ENCODE peak calls at places on chromosomes 11 and 22, in eight cellular contexts. A is AG10803, T is astrocyte of the spinal cord, N is GM20000, G is AG09309, B is H9, F is CD14-positive monocyte, K is pancreas. C is an unnamed sample.
A peak's percentile ranks its signal among the peaks of the same experiment; 100 is the strongest.

GRCh38 chr22:22753526-22754267 is 109.3 kb downstream of the GGTLC2 start:
- DNase-seq in G (no peak), B (peak; percentile 86), A (no peak), N (peak; percentile 80), T (peak; percentile 3), F (peak; percentile 69), K (peak; percentile 76), C (peak; percentile 89)

GRCh38 chr11:65502274-65502851 is 3.5 kb downstream of the MALAT1 start:
- DNase-seq in N (no peak), B (no peak), A (peak; percentile 59), G (no peak), F (no peak), K (no peak), T (peak; percentile 75), C (no peak)

GRCh38 chr11:33500865-33501479 is 199.7 kb downstream of the C11orf91 start:
- DNase-seq in N (no peak), B (no peak), F (no peak), G (no peak), K (no peak), A (peak; percentile 47), T (peak; percentile 63), C (peak; percentile 4)

GRCh38 chr11:14218728-14219127 is 140.3 kb downstream of the RRAS2 start:
- DNase-seq in T (no peak), G (no peak), B (no peak), A (no peak), K (no peak), N (no peak), F (no peak), C (no peak)

GRCh38 chr22:41781508-41781906 is 19.0 kb upstream of the CCDC134 start:
- DNase-seq in K (no peak), T (no peak), F (no peak), A (no peak), N (no peak), B (no peak), G (no peak), C (no peak)

GRCh38 chr11:14054708-14055107 is 92.2 kb downstream of the SPON1 start:
- DNase-seq in A (peak; percentile 99), N (no peak), K (no peak), T (no peak), F (no peak), B (no peak), G (peak; percentile 67), C (peak; percentile 39)

GRCh38 chr11:112661571-112661970 is 299.6 kb upstream of the NCAM1 start:
- DNase-seq in K (no peak), A (no peak), B (no peak), N (no peak), T (no peak), F (no peak), G (no peak), C (no peak)

GRCh38 chr11:78645226-78646202 is 70.8 kb upstream of the NARS2 start:
- DNase-seq in N (peak; percentile 84), B (peak; percentile 85), F (no peak), A (peak; percentile 61), K (peak; percentile 91), T (peak; percentile 70), G (peak; percentile 35), C (peak; percentile 72)

GRCh38 chr11:72573380-72573949 is 100.8 kb downstream of the PDE2A start:
- DNase-seq in T (peak; percentile 12), F (no peak), K (no peak), N (peak; percentile 67), A (peak; percentile 29), G (no peak), B (peak; percentile 80), C (peak; percentile 50)

GRCh38 chr22:20407829-20408228 is 13.9 kb downstream of the ZNF74 start:
- DNase-seq in T (no peak), F (no peak), N (no peak), B (peak; percentile 23), G (no peak), A (no peak), K (no peak), C (no peak)

GRCh38 chr11:45756384-45757010 is 48.5 kb upstream of the SLC35C1 start:
- DNase-seq in N (no peak), B (no peak), G (no peak), K (no peak), F (no peak), T (no peak), A (no peak), C (no peak)

GRCh38 chr11:75185866-75186265 is 35.0 kb downstream of the SLCO2B1 start:
- DNase-seq in K (no peak), G (no peak), N (no peak), F (no peak), A (no peak), T (no peak), B (no peak), C (no peak)

GRCh38 chr11:14499178-14499559 is 442 bp downstream of the COPB1 start:
- DNase-seq in N (no peak), G (no peak), B (peak; percentile 35), A (peak; percentile 9), F (no peak), K (peak; percentile 63), T (peak; percentile 6), C (peak; percentile 62)

GRCh38 chr22:36334838-36335603 is 52.7 kb downstream of the MYH9 start:
- DNase-seq in G (no peak), A (peak; percentile 85), F (no peak), N (no peak), T (peak; percentile 86), B (no peak), K (no peak), C (peak; percentile 69)

GRCh38 chr11:21783954-21784353 is 408.9 kb upstream of the ANO5 start:
- DNase-seq in T (no peak), N (no peak), A (no peak), G (no peak), B (no peak), K (no peak), F (no peak), C (no peak)

GRCh38 chr11:22510010-22510409 is 115.6 kb downstream of the FANCF start:
- DNase-seq in F (no peak), A (peak; percentile 17), K (no peak), B (no peak), T (no peak), G (no peak), N (no peak), C (no peak)

GRCh38 chr22:30014244-30014643 is 66.0 kb upstream of the HORMAD2 start:
- DNase-seq in T (no peak), N (no peak), K (no peak), B (no peak), A (no peak), G (no peak), F (no peak), C (no peak)

GRCh38 chr11:131473510-131473909 is 103.1 kb downstream of the NTM start:
- DNase-seq in K (no peak), F (no peak), T (no peak), B (no peak), G (no peak), N (no peak), A (no peak), C (no peak)

GRCh38 chr11:131471976-131472375 is 101.6 kb downstream of the NTM start:
- DNase-seq in N (no peak), T (no peak), A (no peak), G (no peak), F (no peak), K (no peak), B (no peak), C (no peak)

GRCh38 chr11:131478341-131478740 is 107.9 kb downstream of the NTM start:
- DNase-seq in F (no peak), G (no peak), K (no peak), A (no peak), N (no peak), T (no peak), B (no peak), C (no peak)

GRCh38 chr11:131476266-131476665 is 105.9 kb downstream of the NTM start:
- DNase-seq in G (no peak), A (no peak), N (no peak), B (no peak), T (no peak), K (no peak), F (no peak), C (no peak)

DNA sequence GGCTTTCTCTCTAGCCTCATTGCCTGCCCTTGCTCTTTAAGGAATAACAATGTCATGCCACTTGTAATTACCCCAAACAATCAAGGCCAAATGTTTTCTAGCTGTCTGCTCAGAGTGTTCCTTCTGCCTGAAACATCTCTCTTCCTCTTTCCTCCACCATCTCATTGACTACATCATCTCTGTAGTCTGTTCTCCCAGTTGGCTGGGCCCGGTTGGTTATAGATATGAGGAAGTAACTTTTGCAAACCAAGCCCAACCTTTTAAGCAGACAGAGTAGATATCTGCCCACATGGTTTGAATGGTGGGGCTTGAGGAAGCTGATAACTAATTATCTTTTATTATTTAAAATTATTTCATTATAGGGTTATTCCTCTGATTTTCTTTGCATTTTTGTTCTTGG is 104.5 kb downstream of the NTM start:
- DNase-seq in T (no peak), G (no peak), B (no peak), A (no peak), F (no peak), K (no peak), N (no peak), C (no peak)
- TF ChIP-seq CTCF in T (no peak), G (no peak), B (no peak), A (no peak), F (no peak), K (no peak), N (no peak), C (no peak)

GRCh38 chr11:76275446-76275845 is 69.1 kb upstream of the WNT11 start:
- DNase-seq in B (no peak), A (no peak), K (no peak), T (no peak), G (no peak), N (no peak), F (no peak), C (no peak)
- TF ChIP-seq CTCF in B (no peak), A (no peak), K (no peak), T (no peak), G (no peak), N (no peak), F (no peak), C (no peak)

GRCh38 chr11:116732740-116733385 is 39.9 kb downstream of the BUD13 start:
- DNase-seq in N (peak; percentile 86), B (peak; percentile 90), A (peak; percentile 62), T (peak; percentile 51), F (no peak), K (peak; percentile 75), G (peak; percentile 24), C (peak; percentile 80)

GRCh38 chr11:116733959-116734517 is 38.7 kb downstream of the BUD13 start:
- DNase-seq in G (no peak), T (no peak), N (no peak), B (no peak), F (no peak), K (no peak), A (no peak), C (no peak)

GRCh38 chr11:116731097-116731761 is 41.6 kb downstream of the BUD13 start:
- DNase-seq in A (peak; percentile 13), F (no peak), B (peak; percentile 82), G (no peak), K (no peak), N (no peak), T (peak; percentile 45), C (no peak)

GRCh38 chr11:116731821-116732739 is 40.7 kb downstream of the BUD13 start:
- DNase-seq in G (no peak), F (no peak), T (no peak), N (no peak), A (no peak), K (no peak), B (peak; percentile 71), C (no peak)

GRCh38 chr11:116733386-116733755 is 39.4 kb downstream of the BUD13 start:
- DNase-seq in A (no peak), N (no peak), F (no peak), G (no peak), K (no peak), B (no peak), T (no peak), C (no peak)
- TF ChIP-seq CTCF in A (no peak), N (no peak), F (no peak), G (no peak), K (no peak), B (no peak), T (no peak), C (no peak)

GRCh38 chr11:102807921-102808320 is 10.0 kb upstream of the MMP1 start:
- DNase-seq in F (no peak), G (no peak), T (peak; percentile 32), N (peak; percentile 8), K (peak; percentile 59), B (peak; percentile 95), A (no peak), C (peak; percentile 21)
- TF ChIP-seq CTCF in F (no peak), G (peak; percentile 35), T (peak; percentile 48), N (no peak), K (no peak), B (peak; percentile 77), A (no peak), C (no peak)